ENCODE peak calls at places on chromosomes 1 and 21, in five cellular contexts. S, I, Y, E and C are unnamed samples.

GRCh38 chr1:64948905-64949833 is 17.2 kb downstream of the JAK1 start:
- DNase-seq in I (no peak), Y (peak; percentile 33), E (no peak), S (no peak), C (no peak)

GRCh38 chr21:33644383-33645074 is 2.2 kb downstream of the ITSN1 start:
- DNase-seq in I (no peak), E (peak; percentile 39), S (no peak), Y (no peak), C (no peak)

GRCh38 chr1:184386271-184387068 is at the start of gene C1orf21:
- DNase-seq in Y (peak; percentile 23), S (peak; percentile 90), I (peak; percentile 94), E (peak; percentile 85), C (peak; percentile 27)

GRCh38 chr1:119632103-119632490 is 16.0 kb downstream of the ZNF697 start:
- DNase-seq in S (no peak), E (no peak), Y (no peak), I (peak; percentile 43), C (no peak)

GRCh38 chr21:29155118-29155932 is 24.9 kb downstream of the MAP3K7CL start:
- DNase-seq in S (no peak), Y (no peak), E (no peak), I (peak; percentile 69), C (no peak)

GRCh38 chr1:910881-911721 is 12.6 kb upstream of the SAMD11 start:
- DNase-seq in S (peak; percentile 69), Y (peak; percentile 1), I (no peak), E (peak; percentile 50), C (no peak)

GRCh38 chr1:163747855-163748254 is 426.1 kb downstream of the NUF2 start:
- DNase-seq in Y (no peak), S (no peak), E (no peak), I (no peak), C (no peak)

GRCh38 chr1:37890378-37891014 is 31.1 kb upstream of the MTF1 start:
- DNase-seq in Y (no peak), I (no peak), S (peak; percentile 8), E (peak; percentile 28), C (no peak)

GRCh38 chr1:181094813-181095212 is 6.3 kb downstream of the IER5 start:
- DNase-seq in E (no peak), Y (no peak), I (no peak), S (no peak), C (no peak)

GRCh38 chr1:93980320-93980744 is 71.1 kb upstream of the GCLM start:
- DNase-seq in S (peak; percentile 30), Y (no peak), E (no peak), I (no peak), C (no peak)

GRCh38 chr1:1178794-1179331 is 5.2 kb downstream of the TTLL10 start:
- DNase-seq in I (peak; percentile 7), E (no peak), S (no peak), Y (peak; percentile 1), C (no peak)

GRCh38 chr1:237873487-237873927 is 17.2 kb downstream of the ZP4 start:
- DNase-seq in E (peak; percentile 99), S (no peak), I (no peak), Y (no peak), C (no peak)

GRCh38 chr1:28354121-28354520 is 15.4 kb upstream of the PHACTR4 start:
- DNase-seq in I (no peak), E (peak; percentile 52), S (no peak), Y (no peak), C (no peak)

GRCh38 chr21:43308101-43308500 is 118.8 kb downstream of the SIK1 start:
- DNase-seq in I (peak; percentile 5), E (no peak), Y (no peak), S (no peak), C (no peak)

GRCh38 chr1:105678334-105678733 is 1378.1 kb upstream of the PRMT6 start:
- DNase-seq in Y (no peak), I (no peak), S (no peak), E (peak; percentile 81), C (no peak)